ENCODE peak calls at places on chromosomes 1 and 21, in five cellular contexts. U, D, S, A and C are unnamed samples.
A peak's percentile ranks its signal among the peaks of the same experiment; 100 is the strongest.

GRCh38 chr1:185926562-185926961 is 192.4 kb downstream of the HMCN1 start:
- DNase-seq in U (no peak), A (no peak), S (no peak), D (peak; percentile 38), C (no peak)

GRCh38 chr1:66450043-66450514 is 83.9 kb upstream of the SGIP1 start:
- DNase-seq in S (no peak), U (peak; percentile 32), D (peak; percentile 39), A (no peak), C (no peak)

GRCh38 chr1:185157599-185158469 is 867 bp downstream of the SWT1 start:
- DNase-seq in S (peak; percentile 8), D (peak; percentile 42), A (peak; percentile 25), U (peak; percentile 8), C (no peak)

GRCh38 chr1:39275836-39276507 is 71.5 kb downstream of the MACF1 start:
- DNase-seq in S (peak; percentile 26), A (no peak), D (no peak), U (no peak), C (no peak)

GRCh38 chr1:7450772-7451171 is 320.3 kb upstream of the VAMP3 start:
- DNase-seq in U (no peak), S (no peak), A (no peak), D (no peak), C (no peak)

GRCh38 chr1:231139125-231139649 is 22.7 kb upstream of the TRIM67 start:
- DNase-seq in A (no peak), S (peak; percentile 93), U (no peak), D (peak; percentile 63), C (no peak)

GRCh38 chr1:109186704-109187071 is 27.0 kb upstream of the SARS1 start:
- DNase-seq in D (peak; percentile 21), U (no peak), A (no peak), S (peak; percentile 32), C (peak; percentile 26)

GRCh38 chr1:24380508-24380907 is 33.1 kb downstream of the STPG1 start:
- DNase-seq in A (no peak), D (no peak), S (no peak), U (no peak), C (no peak)

GRCh38 chr1:92411511-92411910 is 75.2 kb downstream of the GFI1 start:
- DNase-seq in A (peak; percentile 30), D (peak; percentile 78), U (no peak), S (peak; percentile 65), C (no peak)

GRCh38 chr21:41501919-41502318 is 6.0 kb downstream of the TMPRSS2 start:
- DNase-seq in A (no peak), U (no peak), D (peak; percentile 21), S (peak; percentile 20), C (no peak)

GRCh38 chr1:2523191-2523890 is 3.1 kb downstream of the PANK4 start:
- DNase-seq in A (no peak), D (no peak), S (no peak), U (no peak), C (no peak)

GRCh38 chr1:152842556-152842955 is at the start of gene LCE6A:
- DNase-seq in D (no peak), A (no peak), U (no peak), S (no peak), C (no peak)

GRCh38 chr1:177309884-177310283 is 139.1 kb downstream of the BRINP2 start:
- DNase-seq in D (peak; percentile 10), S (no peak), U (no peak), A (no peak), C (no peak)

GRCh38 chr21:17390575-17390974 is 122.3 kb upstream of the CXADR start:
- DNase-seq in A (no peak), S (no peak), D (no peak), U (no peak), C (no peak)

GRCh38 chr1:66553846-66554245 is 19.9 kb downstream of the SGIP1 start:
- DNase-seq in D (peak; percentile 58), A (no peak), U (no peak), S (peak; percentile 78), C (no peak)

GRCh38 chr1:87905651-87906050 is 577.0 kb downstream of the LMO4 start:
- DNase-seq in S (no peak), A (no peak), D (no peak), U (no peak), C (no peak)

GRCh38 chr1:9442266-9442846 is 96.9 kb upstream of the SLC25A33 start:
- DNase-seq in A (no peak), S (peak; percentile 80), U (no peak), D (peak; percentile 25), C (no peak)
- H3K4me1 ChIP-seq in A (peaks cover 8% of the 10 kb centered on the region), S (peaks cover 10% of the 10 kb centered on the region), U (peaks cover 42% of the 10 kb centered on the region), D (peaks cover 16% of the 10 kb centered on the region), C (peaks cover 6% of the 10 kb centered on the region)

GRCh38 chr1:208219659-208220282 is 24.4 kb downstream of the PLXNA2 start:
- DNase-seq in A (no peak), D (peak; percentile 86), S (peak; percentile 84), U (peak; percentile 87), C (peak; percentile 85)
- H3K4me1 ChIP-seq in A (no peaks in the 10 kb centered on the region), D (peaks cover 60% of the 10 kb centered on the region), S (peaks cover 15% of the 10 kb centered on the region), U (peaks cover 67% of the 10 kb centered on the region), C (peaks cover 20% of the 10 kb centered on the region)

GRCh38 chr1:61152706-61153105 is 70.3 kb downstream of the NFIA start:
- DNase-seq in U (no peak), A (no peak), S (no peak), D (no peak), C (no peak)

GRCh38 chr1:61160526-61160925 is 78.2 kb downstream of the NFIA start:
- DNase-seq in A (no peak), S (peak; percentile 43), U (no peak), D (peak; percentile 72), C (no peak)

GRCh38 chr1:61158592-61158991 is 76.2 kb downstream of the NFIA start:
- DNase-seq in A (no peak), S (no peak), U (no peak), D (no peak), C (no peak)

GRCh38 chr1:61157420-61157987 is 75.1 kb downstream of the NFIA start:
- DNase-seq in A (no peak), S (peak; percentile 96), D (peak; percentile 90), U (no peak), C (no peak)

DNA sequence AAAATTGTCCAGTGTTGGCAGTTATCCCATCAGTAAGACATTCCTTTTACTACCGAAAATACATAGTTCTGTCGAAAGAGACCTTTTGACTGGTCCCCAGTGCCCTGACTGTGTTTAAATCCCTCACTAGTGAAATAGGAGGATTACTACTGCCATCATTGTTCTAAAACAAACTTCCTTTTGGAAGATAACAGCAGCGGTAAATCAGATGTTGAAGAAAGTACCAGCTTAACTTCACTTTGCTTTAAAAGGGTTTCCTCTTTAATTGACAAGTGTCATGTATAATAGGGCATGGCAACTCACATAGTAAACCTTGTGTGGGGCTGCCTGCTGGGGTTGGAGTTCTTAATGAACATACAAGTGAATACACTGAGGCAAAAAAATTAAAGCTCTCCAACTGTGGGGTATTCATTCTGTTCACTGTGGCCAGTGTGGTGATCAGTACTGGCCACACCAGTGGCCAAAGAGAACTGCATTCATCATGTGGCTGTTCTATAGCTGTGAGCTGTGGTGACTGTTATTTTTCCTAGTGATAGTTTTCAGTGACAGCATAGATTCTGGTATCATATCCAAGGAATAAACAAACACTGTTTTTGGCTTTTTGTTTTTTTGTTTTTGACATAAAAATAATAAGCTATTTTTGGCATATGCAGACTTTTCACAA is 74.3 kb downstream of the NFIA start:
- DNase-seq in D (no peak), U (no peak), S (no peak), A (no peak), C (no peak)
- H3K4me1 ChIP-seq in D (peaks cover 29% of the 10 kb centered on the region), U (peaks cover 45% of the 10 kb centered on the region), S (peaks cover 6% of the 10 kb centered on the region), A (peaks cover 28% of the 10 kb centered on the region), C (peaks cover 8% of the 10 kb centered on the region)

DNA sequence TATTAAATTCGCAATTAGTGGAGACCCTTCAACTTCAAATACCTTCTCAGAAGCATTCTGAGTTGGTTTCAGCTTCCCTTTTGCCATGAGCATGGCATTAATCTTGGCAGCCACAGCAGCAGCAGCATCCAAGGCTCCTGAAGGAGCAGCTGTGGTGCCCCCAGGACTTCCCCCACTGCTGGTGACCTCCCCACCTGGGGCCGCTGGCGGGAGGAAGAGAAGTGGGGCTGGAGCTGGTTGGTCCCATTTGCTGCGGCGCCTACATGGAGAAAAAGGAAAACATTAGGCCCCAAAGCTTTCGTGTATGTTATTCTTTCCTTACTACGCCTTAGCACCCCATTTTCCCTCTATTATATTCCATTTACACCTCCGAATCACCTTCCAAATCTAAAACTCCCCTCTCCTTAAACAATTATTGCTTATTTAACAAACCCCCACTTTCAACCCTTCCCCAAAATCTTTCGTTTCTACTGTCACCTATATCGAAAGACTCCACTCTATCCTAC is 569 bp downstream of the KHDC4 start:
- DNase-seq in D (peak; percentile 37), S (no peak), U (no peak), A (peak; percentile 54), C (peak; percentile 56)
- H3K4me1 ChIP-seq in D (peaks cover 42% of the 10 kb centered on the region), S (peaks cover 12% of the 10 kb centered on the region), U (peaks cover 50% of the 10 kb centered on the region), A (peaks cover 48% of the 10 kb centered on the region), C (no peaks in the 10 kb centered on the region)

GRCh38 chr1:198620198-198620597 is 18.6 kb upstream of the PTPRC start:
- DNase-seq in D (no peak), U (no peak), A (no peak), S (no peak), C (no peak)

GRCh38 chr1:198620951-198621824 is 17.7 kb upstream of the PTPRC start:
- DNase-seq in D (no peak), S (peak; percentile 12), U (no peak), A (peak; percentile 35), C (no peak)

GRCh38 chr1:198622532-198623218 is 16.2 kb upstream of the PTPRC start:
- DNase-seq in D (no peak), S (no peak), U (no peak), A (no peak), C (no peak)

GRCh38 chr1:198623920-198624647 is 14.8 kb upstream of the PTPRC start:
- DNase-seq in U (no peak), S (peak; percentile 82), A (no peak), D (peak; percentile 77), C (no peak)

DNA sequence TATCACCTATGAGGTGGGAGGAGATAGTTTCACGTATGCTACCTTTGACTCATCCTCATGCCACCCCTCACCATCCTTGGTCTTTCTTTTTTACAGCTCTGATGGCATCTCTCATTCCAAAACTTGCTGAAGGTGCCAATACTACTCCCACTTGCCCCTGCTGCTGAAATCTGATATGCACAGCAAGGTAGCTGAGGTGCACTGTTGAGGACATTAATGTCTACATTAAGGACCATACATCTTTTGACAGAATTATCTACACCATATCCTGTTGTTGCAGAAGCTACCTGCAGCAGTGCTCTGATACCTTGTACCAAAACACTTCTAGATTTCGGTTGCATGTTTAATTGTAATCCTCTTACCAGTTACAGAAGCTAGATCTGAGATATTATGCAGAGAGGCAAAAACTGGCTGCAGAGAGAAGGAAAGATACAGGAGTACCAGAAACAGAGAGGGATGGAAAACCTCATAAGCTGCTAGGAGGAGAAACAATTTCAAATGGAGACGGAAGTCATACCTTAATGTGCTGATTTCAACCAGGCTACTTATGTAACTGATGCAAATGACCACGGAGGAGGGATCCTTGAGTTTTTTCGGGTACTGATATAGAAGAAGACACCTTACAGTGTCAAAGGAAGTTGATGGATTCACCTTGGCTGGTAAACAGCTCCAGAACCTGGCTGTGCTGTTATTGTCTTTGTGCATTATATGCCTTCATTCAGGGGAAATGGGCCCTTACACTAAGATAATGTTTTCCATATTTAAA is 19.3 kb upstream of the PTPRC start:
- DNase-seq in S (no peak), A (no peak), D (no peak), U (no peak), C (no peak)
- H3K4me1 ChIP-seq in S (no peaks in the 10 kb centered on the region), A (no peaks in the 10 kb centered on the region), D (peaks cover 19% of the 10 kb centered on the region), U (peaks cover 47% of the 10 kb centered on the region), C (no peaks in the 10 kb centered on the region)

GRCh38 chr1:154940880-154941228 is 4.3 kb upstream of the PMVK start:
- DNase-seq in A (no peak), S (no peak), U (no peak), D (no peak), C (no peak)
- H3K4me1 ChIP-seq in A (peaks cover 9% of the 10 kb centered on the region), S (peaks cover 2% of the 10 kb centered on the region), U (peaks cover 63% of the 10 kb centered on the region), D (peaks cover 12% of the 10 kb centered on the region), C (peaks cover 9% of the 10 kb centered on the region)